ENCODE peak calls at places on chromosomes 7 and 10, in nine cellular contexts. One of them, this sample, is unnamed.

GRCh38 chr10:114631678-114632417 is 26.2 kb downstream of the ABLIM1 start:
- DNase-seq in ovary: peak
- DNase-seq in stomach: no peak
- DNase-seq in sigmoid colon: peak
- DNase-seq in tibial nerve: no peak
- DNase-seq in A549: peak
- DNase-seq in SK-N-SH: peak
- DNase-seq in H1: no peak
- DNase-seq in esophagus muscularis mucosa: no peak
- DNase-seq in this sample: no peak

GRCh38 chr7:16660702-16661464 is 14.9 kb downstream of the BZW2 start:
- DNase-seq in ovary: no peak
- DNase-seq in stomach: no peak
- DNase-seq in sigmoid colon: no peak
- DNase-seq in tibial nerve: no peak
- DNase-seq in A549: no peak
- DNase-seq in SK-N-SH: no peak
- DNase-seq in H1: no peak
- DNase-seq in esophagus muscularis mucosa: no peak
- DNase-seq in this sample: no peak

GRCh38 chr7:70053970-70054369 is 455.7 kb downstream of the AUTS2 start:
- DNase-seq in ovary: no peak
- DNase-seq in stomach: no peak
- DNase-seq in sigmoid colon: no peak
- DNase-seq in tibial nerve: no peak
- DNase-seq in A549: no peak
- DNase-seq in SK-N-SH: no peak
- DNase-seq in H1: no peak
- DNase-seq in esophagus muscularis mucosa: no peak
- DNase-seq in this sample: no peak

GRCh38 chr7:927031-927671 is 27.3 kb downstream of the ADAP1 start:
- DNase-seq in ovary: peak
- DNase-seq in stomach: peak
- DNase-seq in sigmoid colon: peak
- DNase-seq in tibial nerve: no peak
- DNase-seq in A549: no peak
- DNase-seq in SK-N-SH: no peak
- DNase-seq in H1: no peak
- DNase-seq in esophagus muscularis mucosa: no peak
- DNase-seq in this sample: peak

GRCh38 chr7:16638282-16639265 is 7.0 kb downstream of the ANKMY2 start:
- DNase-seq in ovary: no peak
- DNase-seq in stomach: no peak
- DNase-seq in sigmoid colon: no peak
- DNase-seq in tibial nerve: no peak
- DNase-seq in A549: no peak
- DNase-seq in SK-N-SH: no peak
- DNase-seq in H1: no peak
- DNase-seq in esophagus muscularis mucosa: no peak
- DNase-seq in this sample: no peak

GRCh38 chr10:117074621-117075020 is 63.4 kb downstream of the VAX1 start:
- DNase-seq in ovary: no peak
- DNase-seq in stomach: no peak
- DNase-seq in sigmoid colon: no peak
- DNase-seq in tibial nerve: no peak
- DNase-seq in A549: no peak
- DNase-seq in SK-N-SH: no peak
- DNase-seq in H1: no peak
- DNase-seq in esophagus muscularis mucosa: no peak
- DNase-seq in this sample: no peak

GRCh38 chr10:86734209-86734988 is 22.0 kb upstream of the BMPR1A start:
- DNase-seq in ovary: no peak
- DNase-seq in stomach: no peak
- DNase-seq in sigmoid colon: peak
- DNase-seq in tibial nerve: no peak
- DNase-seq in A549: no peak
- DNase-seq in SK-N-SH: no peak
- DNase-seq in H1: no peak
- DNase-seq in esophagus muscularis mucosa: no peak
- DNase-seq in this sample: no peak

GRCh38 chr10:49167629-49168540 is 20.3 kb downstream of the TMEM273 start:
- DNase-seq in ovary: no peak
- DNase-seq in stomach: no peak
- DNase-seq in sigmoid colon: no peak
- DNase-seq in tibial nerve: no peak
- DNase-seq in A549: no peak
- DNase-seq in SK-N-SH: no peak
- DNase-seq in H1: no peak
- DNase-seq in esophagus muscularis mucosa: no peak
- DNase-seq in this sample: no peak

GRCh38 chr7:138934861-138935260 is 46.3 kb downstream of the KIAA1549 start:
- DNase-seq in ovary: no peak
- DNase-seq in stomach: no peak
- DNase-seq in sigmoid colon: no peak
- DNase-seq in tibial nerve: no peak
- DNase-seq in A549: no peak
- DNase-seq in SK-N-SH: peak
- DNase-seq in H1: no peak
- DNase-seq in esophagus muscularis mucosa: no peak
- DNase-seq in this sample: no peak

GRCh38 chr10:97494151-97494550 is 4.1 kb downstream of the MMS19 start:
- DNase-seq in ovary: no peak
- DNase-seq in stomach: no peak
- DNase-seq in sigmoid colon: no peak
- DNase-seq in tibial nerve: no peak
- DNase-seq in A549: no peak
- DNase-seq in SK-N-SH: no peak
- DNase-seq in H1: no peak
- DNase-seq in esophagus muscularis mucosa: no peak
- DNase-seq in this sample: no peak

GRCh38 chr10:97494863-97495506 is 3.2 kb downstream of the MMS19 start:
- DNase-seq in ovary: no peak
- DNase-seq in stomach: no peak
- DNase-seq in sigmoid colon: no peak
- DNase-seq in tibial nerve: no peak
- DNase-seq in A549: no peak
- DNase-seq in SK-N-SH: no peak
- DNase-seq in H1: no peak
- DNase-seq in esophagus muscularis mucosa: no peak
- DNase-seq in this sample: no peak

GRCh38 chr10:97485647-97486281 is 12.5 kb downstream of the MMS19 start:
- DNase-seq in ovary: no peak
- DNase-seq in stomach: no peak
- DNase-seq in sigmoid colon: no peak
- DNase-seq in tibial nerve: no peak
- DNase-seq in A549: no peak
- DNase-seq in SK-N-SH: no peak
- DNase-seq in H1: no peak
- DNase-seq in esophagus muscularis mucosa: no peak
- DNase-seq in this sample: no peak

GRCh38 chr10:97490592-97490991 is 7.6 kb downstream of the MMS19 start:
- DNase-seq in ovary: no peak
- DNase-seq in stomach: no peak
- DNase-seq in sigmoid colon: no peak
- DNase-seq in tibial nerve: no peak
- DNase-seq in A549: no peak
- DNase-seq in SK-N-SH: no peak
- DNase-seq in H1: no peak
- DNase-seq in esophagus muscularis mucosa: no peak
- DNase-seq in this sample: no peak
- H3K4me3 ChIP-seq in ovary: no peak
- H3K4me3 ChIP-seq in stomach: no peak
- H3K4me3 ChIP-seq in sigmoid colon: no peak
- H3K4me3 ChIP-seq in tibial nerve: no peak
- H3K4me3 ChIP-seq in A549: no peak
- H3K4me3 ChIP-seq in SK-N-SH: no peak
- H3K4me3 ChIP-seq in H1: no peak
- H3K4me3 ChIP-seq in esophagus muscularis mucosa: no peak
- H3K4me3 ChIP-seq in this sample: no peak

GRCh38 chr7:158399762-158400161 is 187.9 kb downstream of the PTPRN2 start:
- DNase-seq in ovary: no peak
- DNase-seq in stomach: no peak
- DNase-seq in sigmoid colon: no peak
- DNase-seq in tibial nerve: no peak
- DNase-seq in A549: no peak
- DNase-seq in SK-N-SH: no peak
- DNase-seq in H1: no peak
- DNase-seq in esophagus muscularis mucosa: no peak
- DNase-seq in this sample: no peak
- TF ChIP-seq EP300 in ovary: no peak
- TF ChIP-seq EP300 in stomach: no peak
- TF ChIP-seq EP300 in sigmoid colon: no peak
- TF ChIP-seq EP300 in tibial nerve: no peak
- TF ChIP-seq EP300 in A549: no peak
- TF ChIP-seq EP300 in SK-N-SH: no peak
- TF ChIP-seq EP300 in H1: no peak
- TF ChIP-seq EP300 in esophagus muscularis mucosa: no peak
- TF ChIP-seq EP300 in this sample: no peak

GRCh38 chr7:36763084-36763807 is 39.0 kb upstream of the AOAH start:
- DNase-seq in ovary: no peak
- DNase-seq in stomach: no peak
- DNase-seq in sigmoid colon: no peak
- DNase-seq in tibial nerve: no peak
- DNase-seq in A549: no peak
- DNase-seq in SK-N-SH: no peak
- DNase-seq in H1: no peak
- DNase-seq in esophagus muscularis mucosa: no peak
- DNase-seq in this sample: no peak
- H3K4me3 ChIP-seq in ovary: no peak
- H3K4me3 ChIP-seq in stomach: no peak
- H3K4me3 ChIP-seq in sigmoid colon: no peak
- H3K4me3 ChIP-seq in tibial nerve: no peak
- H3K4me3 ChIP-seq in A549: no peak
- H3K4me3 ChIP-seq in SK-N-SH: no peak
- H3K4me3 ChIP-seq in H1: no peak
- H3K4me3 ChIP-seq in esophagus muscularis mucosa: no peak
- H3K4me3 ChIP-seq in this sample: no peak

DNA sequence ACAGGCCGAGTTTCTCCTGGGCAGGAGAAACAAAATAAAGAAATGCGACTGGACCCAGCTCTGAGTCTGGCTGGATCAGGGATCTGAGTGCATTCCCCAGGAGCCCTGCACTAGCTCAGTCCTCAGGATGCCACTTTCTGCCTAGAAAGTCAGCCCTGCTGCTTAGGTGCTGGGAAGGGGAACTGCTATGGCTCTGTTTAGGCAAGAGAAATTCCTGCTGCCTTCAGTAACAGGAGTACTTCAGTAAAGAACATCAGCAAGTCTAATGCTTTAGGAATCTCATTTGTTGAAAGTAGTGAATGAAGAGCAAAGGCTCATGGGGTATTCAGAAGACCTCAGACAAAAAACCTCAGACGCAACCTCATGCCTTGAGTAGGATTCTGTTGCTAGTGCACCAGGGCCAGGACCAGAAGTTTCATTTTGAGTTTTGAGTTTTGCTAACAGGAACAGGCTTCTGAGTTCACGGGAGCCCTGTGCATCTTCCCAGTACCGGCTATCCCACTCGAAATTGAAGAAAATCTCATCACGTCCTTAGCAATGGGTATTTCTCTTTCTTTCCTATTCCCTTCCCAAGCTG is 170.8 kb upstream of the CDCA7L start:
- DNase-seq in ovary: no peak
- DNase-seq in stomach: no peak
- DNase-seq in sigmoid colon: no peak
- DNase-seq in tibial nerve: no peak
- DNase-seq in A549: no peak
- DNase-seq in SK-N-SH: no peak
- DNase-seq in H1: no peak
- DNase-seq in esophagus muscularis mucosa: no peak
- DNase-seq in this sample: peak
- TF ChIP-seq EP300 in ovary: no peak
- TF ChIP-seq EP300 in stomach: no peak
- TF ChIP-seq EP300 in sigmoid colon: no peak
- TF ChIP-seq EP300 in tibial nerve: no peak
- TF ChIP-seq EP300 in A549: no peak
- TF ChIP-seq EP300 in SK-N-SH: no peak
- TF ChIP-seq EP300 in H1: no peak
- TF ChIP-seq EP300 in esophagus muscularis mucosa: no peak
- TF ChIP-seq EP300 in this sample: no peak

GRCh38 chr7:28178537-28178936 is 2.1 kb downstream of the JAZF1 start:
- DNase-seq in ovary: no peak
- DNase-seq in stomach: no peak
- DNase-seq in sigmoid colon: no peak
- DNase-seq in tibial nerve: no peak
- DNase-seq in A549: no peak
- DNase-seq in SK-N-SH: no peak
- DNase-seq in H1: no peak
- DNase-seq in esophagus muscularis mucosa: no peak
- DNase-seq in this sample: no peak
- H3K4me3 ChIP-seq in ovary: no peak
- H3K4me3 ChIP-seq in stomach: peak
- H3K4me3 ChIP-seq in sigmoid colon: peak
- H3K4me3 ChIP-seq in tibial nerve: no peak
- H3K4me3 ChIP-seq in A549: peak
- H3K4me3 ChIP-seq in SK-N-SH: no peak
- H3K4me3 ChIP-seq in H1: no peak
- H3K4me3 ChIP-seq in esophagus muscularis mucosa: peak
- H3K4me3 ChIP-seq in this sample: peak

DNA sequence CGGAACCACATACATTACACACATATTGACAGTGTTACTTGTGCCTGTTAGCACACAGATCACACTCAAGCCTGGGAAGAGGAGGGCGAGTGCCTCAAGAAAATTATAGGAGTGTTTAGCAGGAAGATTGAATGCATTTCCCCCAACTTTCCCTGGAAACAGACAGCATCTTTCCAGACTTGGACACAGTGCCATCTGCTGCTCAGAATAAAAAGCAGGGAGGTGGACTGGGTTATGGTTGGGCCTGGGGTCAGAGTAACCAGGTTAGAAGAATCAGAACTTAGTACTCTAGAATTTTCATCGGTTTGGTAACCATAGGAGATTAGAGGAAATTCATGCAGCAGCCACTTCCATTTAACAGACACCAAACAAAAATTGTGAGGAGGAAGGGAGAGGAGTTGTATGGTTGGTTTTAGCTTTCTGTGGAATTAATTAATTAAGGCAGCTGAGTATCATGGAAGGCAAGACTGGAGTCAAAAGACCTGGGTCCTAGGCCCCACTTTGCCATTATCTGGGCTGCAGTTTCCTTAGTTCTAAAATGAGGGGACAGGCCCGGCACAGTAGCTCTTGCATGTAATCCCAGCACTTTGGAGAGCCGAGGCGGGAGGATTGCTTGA is 43.4 kb upstream of the OPTN start:
- DNase-seq in ovary: peak
- DNase-seq in stomach: no peak
- DNase-seq in sigmoid colon: no peak
- DNase-seq in tibial nerve: peak
- DNase-seq in A549: peak
- DNase-seq in SK-N-SH: peak
- DNase-seq in H1: no peak
- DNase-seq in esophagus muscularis mucosa: no peak
- DNase-seq in this sample: no peak
- TF ChIP-seq EP300 in ovary: no peak
- TF ChIP-seq EP300 in stomach: no peak
- TF ChIP-seq EP300 in sigmoid colon: no peak
- TF ChIP-seq EP300 in tibial nerve: no peak
- TF ChIP-seq EP300 in A549: no peak
- TF ChIP-seq EP300 in SK-N-SH: no peak
- TF ChIP-seq EP300 in H1: no peak
- TF ChIP-seq EP300 in esophagus muscularis mucosa: no peak
- TF ChIP-seq EP300 in this sample: no peak

GRCh38 chr7:21912931-21913780 is 32.5 kb downstream of the CDCA7L start:
- DNase-seq in ovary: no peak
- DNase-seq in stomach: no peak
- DNase-seq in sigmoid colon: no peak
- DNase-seq in tibial nerve: no peak
- DNase-seq in A549: no peak
- DNase-seq in SK-N-SH: no peak
- DNase-seq in H1: no peak
- DNase-seq in esophagus muscularis mucosa: no peak
- DNase-seq in this sample: no peak
- H3K4me3 ChIP-seq in ovary: no peak
- H3K4me3 ChIP-seq in stomach: no peak
- H3K4me3 ChIP-seq in sigmoid colon: no peak
- H3K4me3 ChIP-seq in tibial nerve: no peak
- H3K4me3 ChIP-seq in A549: no peak
- H3K4me3 ChIP-seq in SK-N-SH: no peak
- H3K4me3 ChIP-seq in H1: no peak
- H3K4me3 ChIP-seq in esophagus muscularis mucosa: no peak
- H3K4me3 ChIP-seq in this sample: no peak

This sample was measured in suprapubic skin.